ENCODE peak calls at places on chromosomes 5 and 9, in ten cellular contexts. One of them, this sample, is unnamed.

GRCh38 chr5:74630387-74631087 is 10.0 kb downstream of the ENC1 start:
- DNase-seq in DMS79: no peak
- DNase-seq in endothelial cell: no peak
- DNase-seq in foreskin fibroblast: peak; percentile 83
- DNase-seq in stimulated activated naive CD8-positive, alpha-beta T cell treated with anti-CD3 and anti-CD28 coated beads, Interleukin-15, Interleukin-2, amounts not matched to agents 100 U/mL and 50 U/mL, for 24 hours: no peak
- DNase-seq in GM12865: no peak
- DNase-seq in HFFc6: peak; percentile 88
- DNase-seq in smooth muscle cell of the brain vasculature: no peak
- DNase-seq in Calu3: no peak
- DNase-seq in NCI-H345: no peak
- DNase-seq in this sample: no peak

GRCh38 chr9:114130141-114130540 is 25.2 kb upstream of the COL27A1 start:
- DNase-seq in foreskin fibroblast: no peak
- DNase-seq in HFFc6: no peak
- DNase-seq in stimulated activated naive CD8-positive, alpha-beta T cell treated with anti-CD3 and anti-CD28 coated beads, Interleukin-15, Interleukin-2, amounts not matched to agents 100 U/mL and 50 U/mL, for 24 hours: no peak
- DNase-seq in Calu3: no peak
- DNase-seq in GM12865: no peak
- DNase-seq in NCI-H345: no peak
- DNase-seq in smooth muscle cell of the brain vasculature: no peak
- DNase-seq in DMS79: no peak
- DNase-seq in endothelial cell: no peak
- DNase-seq in this sample: no peak

GRCh38 chr5:96124589-96124988 is 162.9 kb upstream of the ELL2 start:
- DNase-seq in DMS79: no peak
- DNase-seq in foreskin fibroblast: peak; percentile 30
- DNase-seq in stimulated activated naive CD8-positive, alpha-beta T cell treated with anti-CD3 and anti-CD28 coated beads, Interleukin-15, Interleukin-2, amounts not matched to agents 100 U/mL and 50 U/mL, for 24 hours: no peak
- DNase-seq in NCI-H345: no peak
- DNase-seq in GM12865: no peak
- DNase-seq in Calu3: no peak
- DNase-seq in endothelial cell: no peak
- DNase-seq in smooth muscle cell of the brain vasculature: no peak
- DNase-seq in HFFc6: peak; percentile 47
- DNase-seq in this sample: no peak

GRCh38 chr5:16179936-16180788 is 571 bp upstream of the MARCHF11 start:
- DNase-seq in NCI-H345: no peak
- DNase-seq in endothelial cell: peak; percentile 18
- DNase-seq in smooth muscle cell of the brain vasculature: no peak
- DNase-seq in Calu3: no peak
- DNase-seq in DMS79: no peak
- DNase-seq in foreskin fibroblast: no peak
- DNase-seq in stimulated activated naive CD8-positive, alpha-beta T cell treated with anti-CD3 and anti-CD28 coated beads, Interleukin-15, Interleukin-2, amounts not matched to agents 100 U/mL and 50 U/mL, for 24 hours: no peak
- DNase-seq in GM12865: no peak
- DNase-seq in HFFc6: no peak
- DNase-seq in this sample: no peak

GRCh38 chr9:72749276-72749675 is 203.6 kb downstream of the ALDH1A1 start:
- DNase-seq in GM12865: no peak
- DNase-seq in NCI-H345: no peak
- DNase-seq in endothelial cell: no peak
- DNase-seq in HFFc6: no peak
- DNase-seq in stimulated activated naive CD8-positive, alpha-beta T cell treated with anti-CD3 and anti-CD28 coated beads, Interleukin-15, Interleukin-2, amounts not matched to agents 100 U/mL and 50 U/mL, for 24 hours: no peak
- DNase-seq in foreskin fibroblast: no peak
- DNase-seq in smooth muscle cell of the brain vasculature: no peak
- DNase-seq in DMS79: no peak
- DNase-seq in Calu3: no peak
- DNase-seq in this sample: no peak

GRCh38 chr5:37940931-37941623 is 101.2 kb upstream of the GDNF start:
- DNase-seq in stimulated activated naive CD8-positive, alpha-beta T cell treated with anti-CD3 and anti-CD28 coated beads, Interleukin-15, Interleukin-2, amounts not matched to agents 100 U/mL and 50 U/mL, for 24 hours: no peak
- DNase-seq in GM12865: no peak
- DNase-seq in NCI-H345: no peak
- DNase-seq in endothelial cell: no peak
- DNase-seq in DMS79: no peak
- DNase-seq in smooth muscle cell of the brain vasculature: no peak
- DNase-seq in foreskin fibroblast: no peak
- DNase-seq in Calu3: no peak
- DNase-seq in HFFc6: no peak
- DNase-seq in this sample: no peak

GRCh38 chr9:133360400-133361393 is 4.3 kb downstream of the SURF2 start:
- DNase-seq in Calu3: no peak
- DNase-seq in smooth muscle cell of the brain vasculature: no peak
- DNase-seq in GM12865: no peak
- DNase-seq in NCI-H345: no peak
- DNase-seq in DMS79: no peak
- DNase-seq in foreskin fibroblast: no peak
- DNase-seq in stimulated activated naive CD8-positive, alpha-beta T cell treated with anti-CD3 and anti-CD28 coated beads, Interleukin-15, Interleukin-2, amounts not matched to agents 100 U/mL and 50 U/mL, for 24 hours: no peak
- DNase-seq in HFFc6: no peak
- DNase-seq in endothelial cell: no peak
- DNase-seq in this sample: no peak

GRCh38 chr9:110152704-110153374 is 55.1 kb downstream of the C9orf152 start:
- DNase-seq in DMS79: no peak
- DNase-seq in endothelial cell: peak; percentile 61
- DNase-seq in smooth muscle cell of the brain vasculature: no peak
- DNase-seq in foreskin fibroblast: no peak
- DNase-seq in GM12865: peak; percentile 68
- DNase-seq in NCI-H345: peak; percentile 52
- DNase-seq in Calu3: peak; percentile 28
- DNase-seq in HFFc6: peak; percentile 51
- DNase-seq in stimulated activated naive CD8-positive, alpha-beta T cell treated with anti-CD3 and anti-CD28 coated beads, Interleukin-15, Interleukin-2, amounts not matched to agents 100 U/mL and 50 U/mL, for 24 hours: no peak
- DNase-seq in this sample: no peak

GRCh38 chr9:120921751-120922181 is 4.8 kb downstream of the TRAF1 start:
- DNase-seq in stimulated activated naive CD8-positive, alpha-beta T cell treated with anti-CD3 and anti-CD28 coated beads, Interleukin-15, Interleukin-2, amounts not matched to agents 100 U/mL and 50 U/mL, for 24 hours: peak; percentile 53
- DNase-seq in Calu3: no peak
- DNase-seq in smooth muscle cell of the brain vasculature: no peak
- DNase-seq in HFFc6: no peak
- DNase-seq in NCI-H345: no peak
- DNase-seq in endothelial cell: no peak
- DNase-seq in foreskin fibroblast: no peak
- DNase-seq in DMS79: no peak
- DNase-seq in GM12865: peak; percentile 64
- DNase-seq in this sample: no peak

GRCh38 chr5:53161876-53162275 is 52.3 kb upstream of the MOCS2 start:
- DNase-seq in Calu3: no peak
- DNase-seq in DMS79: no peak
- DNase-seq in stimulated activated naive CD8-positive, alpha-beta T cell treated with anti-CD3 and anti-CD28 coated beads, Interleukin-15, Interleukin-2, amounts not matched to agents 100 U/mL and 50 U/mL, for 24 hours: no peak
- DNase-seq in smooth muscle cell of the brain vasculature: no peak
- DNase-seq in endothelial cell: no peak
- DNase-seq in GM12865: no peak
- DNase-seq in HFFc6: peak; percentile 10
- DNase-seq in foreskin fibroblast: peak; percentile 46
- DNase-seq in NCI-H345: no peak
- DNase-seq in this sample: no peak

GRCh38 chr5:176965633-176966032 is 40.9 kb downstream of the UIMC1 start:
- DNase-seq in HFFc6: no peak
- DNase-seq in smooth muscle cell of the brain vasculature: no peak
- DNase-seq in stimulated activated naive CD8-positive, alpha-beta T cell treated with anti-CD3 and anti-CD28 coated beads, Interleukin-15, Interleukin-2, amounts not matched to agents 100 U/mL and 50 U/mL, for 24 hours: no peak
- DNase-seq in Calu3: no peak
- DNase-seq in DMS79: no peak
- DNase-seq in GM12865: no peak
- DNase-seq in foreskin fibroblast: no peak
- DNase-seq in endothelial cell: no peak
- DNase-seq in NCI-H345: no peak
- DNase-seq in this sample: no peak